ENCODE peak calls at places on chromosomes 5 and 9, in four cellular contexts. U is heart right ventricle; I is mucosa of gallbladder; E is T-helper 2 cell treated with Interferon-gamma antibody and Interleukin-4, amounts not matched to agents 5 μg/mL and 100 μg/mL, for 36 hours. J is an unnamed sample.

GRCh38 chr5:10329808-10330481 is 22.2 kb upstream of the CMBL start:
- DNase-seq in U (peak), I (no peak), E (no peak), J (peak)

GRCh38 chr5:435156-435790 is 7.7 kb upstream of the EXOC3 start:
- DNase-seq in E (no peak), U (no peak), I (no peak), J (no peak)

GRCh38 chr5:72695659-72696058 is 120.8 kb upstream of the TNPO1 start:
- DNase-seq in I (no peak), U (no peak), E (no peak), J (no peak)

GRCh38 chr9:126375386-126375785 is 48.8 kb downstream of the MVB12B start:
- DNase-seq in E (no peak), I (peak), U (no peak), J (no peak)

GRCh38 chr5:36366883-36367282 is 65.2 kb upstream of the RANBP3L start:
- DNase-seq in I (no peak), U (no peak), E (no peak), J (no peak)

GRCh38 chr9:33939924-33940874 is 108.5 kb downstream of the UBAP2 start:
- DNase-seq in E (no peak), U (no peak), I (no peak), J (no peak)

GRCh38 chr5:13921573-13921972 is 22.9 kb downstream of the DNAH5 start:
- DNase-seq in U (no peak), E (no peak), I (no peak), J (no peak)

GRCh38 chr5:143737073-143737472 is 74.9 kb upstream of the HMHB1 start:
- DNase-seq in I (no peak), U (no peak), E (no peak), J (no peak)

GRCh38 chr5:124154714-124155113 is 591.7 kb downstream of the ZNF608 start:
- DNase-seq in U (no peak), E (no peak), I (no peak), J (no peak)

GRCh38 chr5:96852769-96853168 is 23.5 kb upstream of the ERAP2 start:
- DNase-seq in I (no peak), E (no peak), U (no peak), J (no peak)

GRCh38 chr5:143399616-143400540 is 3.6 kb downstream of the NR3C1 start:
- DNase-seq in E (no peak), I (no peak), U (no peak), J (no peak)

GRCh38 chr5:34490501-34491250 is 165.5 kb upstream of the RAI14 start:
- DNase-seq in U (no peak), E (no peak), I (no peak), J (no peak)

GRCh38 chr5:133205649-133206048 is 153.8 kb downstream of the HSPA4 start:
- DNase-seq in U (no peak), I (no peak), E (no peak), J (no peak)

GRCh38 chr9:76634356-76635054 is 129.7 kb upstream of the PCA3 start:
- DNase-seq in E (no peak), U (no peak), I (peak), J (no peak)

GRCh38 chr9:107841078-107841477 is 351.5 kb upstream of the KLF4 start:
- DNase-seq in E (no peak), I (no peak), U (no peak), J (no peak)

GRCh38 chr5:133839721-133840120 is 128.7 kb downstream of the C5orf15 start:
- DNase-seq in I (no peak), U (no peak), E (no peak), J (no peak)

GRCh38 chr9:100575765-100576368 is 2.0 kb upstream of the CAVIN4 start:
- DNase-seq in E (no peak), U (no peak), I (no peak), J (no peak)

GRCh38 chr5:74477761-74478160 is 162.8 kb downstream of the ENC1 start:
- DNase-seq in U (no peak), I (no peak), E (no peak), J (no peak)

GRCh38 chr5:58855851-58856739 is 273.2 kb downstream of the RAB3C start:
- DNase-seq in I (no peak), E (no peak), U (no peak), J (no peak)

GRCh38 chr9:33297455-33297854 is 7.1 kb downstream of the NFX1 start:
- DNase-seq in I (peak), U (no peak), E (no peak), J (peak)

GRCh38 chr9:78035369-78035993 is 3.9 kb upstream of the GNAQ start:
- DNase-seq in I (peak), E (peak), U (no peak), J (peak)

GRCh38 chr9:129835860-129836223 is 584 bp downstream of the USP20 start:
- DNase-seq in I (no peak), E (no peak), U (no peak), J (no peak)

GRCh38 chr9:84953797-84954695 is 284.5 kb downstream of the NTRK2 start:
- DNase-seq in E (peak), I (peak), U (peak), J (peak)

GRCh38 chr5:138461343-138462125 is 3.7 kb upstream of the EGR1 start:
- DNase-seq in I (no peak), U (no peak), E (no peak), J (no peak)

GRCh38 chr9:114190563-114190905 is 35.2 kb downstream of the COL27A1 start:
- DNase-seq in E (no peak), U (no peak), I (no peak), J (no peak)

GRCh38 chr5:78689893-78690592 is 41.5 kb upstream of the LHFPL2 start:
- DNase-seq in I (no peak), U (no peak), E (no peak), J (no peak)

GRCh38 chr5:117652640-117653280 is 1078.1 kb upstream of the SEMA6A start:
- DNase-seq in E (no peak), U (no peak), I (no peak), J (no peak)

GRCh38 chr5:127993476-127993875 is 90.1 kb upstream of the SLC12A2 start:
- DNase-seq in E (no peak), I (no peak), U (no peak), J (no peak)

GRCh38 chr9:70600479-70600878 is 186.0 kb upstream of the KLF9 start:
- DNase-seq in U (no peak), E (no peak), I (no peak), J (peak)

GRCh38 chr5:91125916-91126315 is 257.2 kb downstream of the ARRDC3 start:
- DNase-seq in I (no peak), E (no peak), U (no peak), J (no peak)

GRCh38 chr5:109921735-109922395 is 232.1 kb downstream of the MAN2A1 start:
- DNase-seq in U (peak), I (no peak), E (no peak), J (no peak)

GRCh38 chr9:114370985-114371335 is 16.8 kb downstream of the AKNA start:
- DNase-seq in U (no peak), E (no peak), I (no peak), J (no peak)

GRCh38 chr5:52811067-52811749 is 23.5 kb downstream of the ITGA1 start:
- DNase-seq in I (no peak), E (no peak), U (no peak), J (no peak)

GRCh38 chr9:137028013-137028280 is at the start of gene ABCA2:
- DNase-seq in E (no peak), I (no peak), U (no peak), J (no peak)

GRCh38 chr5:172364773-172365172 is 81.2 kb upstream of the UBTD2 start:
- DNase-seq in U (no peak), E (no peak), I (no peak), J (no peak)

GRCh38 chr9:68507098-68507795 is 33.4 kb downstream of the TMEM252 start:
- DNase-seq in E (no peak), U (no peak), I (no peak), J (no peak)

GRCh38 chr9:121262953-121263352 is 5.0 kb upstream of the GSN start:
- DNase-seq in U (no peak), I (no peak), E (no peak), J (no peak)

GRCh38 chr5:169411789-169412425 is 111.0 kb upstream of the SLIT3 start:
- DNase-seq in U (no peak), I (no peak), E (no peak), J (no peak)

GRCh38 chr9:84439253-84439652 is 98.7 kb upstream of the SLC28A3 start:
- DNase-seq in E (no peak), I (no peak), U (no peak), J (no peak)

GRCh38 chr9:78298046-78298511 is 1.2 kb downstream of the PSAT1 start:
- DNase-seq in E (no peak), I (no peak), U (no peak), J (no peak)